ENCODE peak calls at places on chromosomes 2 and 18, in ten cellular contexts. W is AG04450, K is pancreas, Z is gastrocnemius medialis, N is colonic mucosa, O is cardiac muscle cell, X is upper lobe of left lung, H is ovary, B is transverse colon, A is thoracic aorta. R is an unnamed sample.
A peak's percentile ranks its signal among the peaks of the same experiment; 100 is the strongest.

GRCh38 chr2:211351998-211352397 is 795.6 kb downstream of the CPS1 start:
- DNase-seq in H (no peak), W (no peak), N (no peak), O (no peak), A (no peak), Z (no peak), B (no peak), X (no peak), K (no peak), R (no peak)

GRCh38 chr2:25324905-25325592 is 16.7 kb downstream of the DNMT3A start:
- DNase-seq in H (peak; percentile 79), B (no peak), Z (peak; percentile 67), W (no peak), X (no peak), K (no peak), N (no peak), O (peak; percentile 53), A (peak; percentile 97), R (no peak)

GRCh38 chr2:220165401-220165800 is 538.0 kb downstream of the SLC4A3 start:
- DNase-seq in A (no peak), W (no peak), N (peak; percentile 27), X (no peak), B (peak; percentile 10), Z (no peak), O (no peak), H (no peak), K (peak; percentile 55), R (no peak)

GRCh38 chr2:24421668-24422067 is 61.3 kb upstream of the ITSN2 start:
- DNase-seq in X (no peak), A (no peak), W (no peak), Z (peak; percentile 61), N (peak; percentile 78), O (peak; percentile 61), H (peak; percentile 66), B (peak; percentile 64), K (peak; percentile 54), R (no peak)

GRCh38 chr2:74843371-74844298 is 9.7 kb downstream of the HK2 start:
- DNase-seq in A (no peak), K (no peak), O (no peak), Z (no peak), B (peak; percentile 59), X (no peak), N (peak; percentile 67), W (no peak), H (no peak), R (no peak)

GRCh38 chr2:238942941-238943715 is 95.2 kb downstream of the TWIST2 start:
- DNase-seq in N (no peak), B (no peak), O (no peak), H (no peak), W (no peak), Z (no peak), A (no peak), K (no peak), X (no peak), R (no peak)

GRCh38 chr2:46187112-46187618 is 110.0 kb upstream of the EPAS1 start:
- DNase-seq in B (peak; percentile 38), O (no peak), W (peak; percentile 63), A (no peak), H (peak; percentile 56), K (peak; percentile 79), Z (no peak), N (peak; percentile 47), X (no peak), R (no peak)

GRCh38 chr2:196954001-196954400 is 27.5 kb upstream of the PGAP1 start:
- DNase-seq in N (no peak), B (no peak), Z (no peak), H (no peak), K (no peak), A (no peak), X (no peak), W (no peak), O (no peak), R (no peak)

GRCh38 chr2:62870966-62871365 is 165.5 kb downstream of the EHBP1 start:
- DNase-seq in X (no peak), A (no peak), Z (no peak), H (no peak), N (no peak), K (no peak), W (no peak), B (no peak), O (no peak), R (no peak)

GRCh38 chr2:83826601-83827000 is 632.5 kb downstream of the SUCLG1 start:
- DNase-seq in X (no peak), W (no peak), O (no peak), H (no peak), N (no peak), B (no peak), A (no peak), Z (no peak), K (no peak), R (no peak)

GRCh38 chr2:176652300-176653182 is 383.3 kb downstream of the MTX2 start:
- DNase-seq in W (peak; percentile 4), N (peak; percentile 25), A (no peak), H (no peak), K (no peak), Z (no peak), B (no peak), X (no peak), O (peak; percentile 70), R (no peak)

GRCh38 chr2:218422403-218423086 is 3.6 kb downstream of the VIL1 start:
- DNase-seq in W (no peak), Z (no peak), B (no peak), A (no peak), X (no peak), H (no peak), O (no peak), K (no peak), N (no peak), R (no peak)

GRCh38 chr2:106781196-106781595 is 104.8 kb downstream of the ST6GAL2 start:
- DNase-seq in Z (no peak), K (no peak), N (no peak), B (no peak), W (no peak), H (no peak), O (no peak), X (no peak), A (no peak), R (no peak)

GRCh38 chr18:14747513-14748474 is at the start of gene ANKRD30B:
- DNase-seq in W (no peak), B (no peak), A (no peak), X (peak; percentile 74), N (no peak), K (peak; percentile 20), H (no peak), O (no peak), Z (no peak), R (no peak)

GRCh38 chr2:28165087-28165652 is 227.5 kb upstream of the FOSL2 start:
- DNase-seq in A (no peak), B (no peak), W (no peak), O (no peak), H (no peak), N (no peak), Z (no peak), X (no peak), K (no peak), R (no peak)
- H3K27ac ChIP-seq in A (no peak overlapping the region), B (peak overlapping the region; percentile 64), W (no peak overlapping the region), O (no peak overlapping the region), H (no peak overlapping the region), N (no peak overlapping the region), Z (peak overlapping the region; percentile 90), X (no peak overlapping the region), K (no peak overlapping the region), R (no peak overlapping the region)

GRCh38 chr2:144950874-144951560 is 431.1 kb upstream of the ZEB2 start:
- DNase-seq in H (no peak), O (no peak), A (no peak), N (no peak), B (no peak), Z (no peak), W (peak; percentile 23), X (no peak), K (no peak), R (peak; percentile 69)
- H3K27ac ChIP-seq in H (no peak overlapping the region), O (no peak overlapping the region), A (no peak overlapping the region), N (no peak overlapping the region), B (no peak overlapping the region), Z (no peak overlapping the region), W (no peak overlapping the region), X (no peak overlapping the region), K (no peak overlapping the region), R (peak overlapping the region; percentile 77)

DNA sequence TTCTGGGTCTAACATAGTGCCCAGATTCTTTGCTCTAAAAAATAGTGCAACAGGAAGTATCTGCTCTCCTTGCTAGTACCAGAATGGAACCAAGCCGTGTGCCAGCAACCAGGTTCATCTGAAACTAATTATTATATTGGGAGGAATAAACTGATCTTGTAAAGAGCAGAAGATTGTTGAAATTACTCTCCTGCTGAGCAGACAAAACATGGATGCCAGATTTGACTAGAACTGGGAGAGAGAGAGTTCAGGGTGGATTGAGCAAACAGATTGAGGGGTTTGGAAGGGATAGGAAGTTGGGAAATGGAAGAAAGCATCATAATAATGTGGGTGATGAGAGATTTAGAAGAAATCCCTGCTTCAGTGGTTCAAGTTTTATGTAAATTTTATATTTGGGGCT is 160.1 kb upstream of the RASGRP3 start:
- DNase-seq in W (no peak), N (no peak), H (no peak), O (no peak), X (no peak), B (no peak), A (no peak), K (no peak), Z (no peak), R (no peak)
- H3K27ac ChIP-seq in W (no peak overlapping the region), N (no peak overlapping the region), H (no peak overlapping the region), O (no peak overlapping the region), X (no peak overlapping the region), B (no peak overlapping the region), A (peak overlapping the region; percentile 44), K (no peak overlapping the region), Z (no peak overlapping the region), R (no peak overlapping the region)

GRCh38 chr18:44714376-44714775 is 33.7 kb downstream of the SETBP1 start:
- DNase-seq in N (no peak), W (no peak), O (no peak), X (no peak), H (no peak), Z (no peak), K (no peak), A (no peak), B (no peak), R (no peak)

GRCh38 chr18:44716697-44717163 is 36.0 kb downstream of the SETBP1 start:
- DNase-seq in Z (no peak), B (no peak), H (no peak), O (no peak), A (no peak), N (no peak), X (no peak), W (no peak), K (no peak), R (peak; percentile 49)

GRCh38 chr18:44715245-44715644 is 34.6 kb downstream of the SETBP1 start:
- DNase-seq in W (no peak), O (no peak), B (peak; percentile 47), Z (peak; percentile 68), H (no peak), K (no peak), A (no peak), X (no peak), N (no peak), R (no peak)

GRCh38 chr18:44713435-44713834 is 32.7 kb downstream of the SETBP1 start:
- DNase-seq in H (no peak), O (no peak), K (no peak), W (no peak), X (no peak), N (no peak), A (no peak), Z (no peak), B (no peak), R (no peak)

DNA sequence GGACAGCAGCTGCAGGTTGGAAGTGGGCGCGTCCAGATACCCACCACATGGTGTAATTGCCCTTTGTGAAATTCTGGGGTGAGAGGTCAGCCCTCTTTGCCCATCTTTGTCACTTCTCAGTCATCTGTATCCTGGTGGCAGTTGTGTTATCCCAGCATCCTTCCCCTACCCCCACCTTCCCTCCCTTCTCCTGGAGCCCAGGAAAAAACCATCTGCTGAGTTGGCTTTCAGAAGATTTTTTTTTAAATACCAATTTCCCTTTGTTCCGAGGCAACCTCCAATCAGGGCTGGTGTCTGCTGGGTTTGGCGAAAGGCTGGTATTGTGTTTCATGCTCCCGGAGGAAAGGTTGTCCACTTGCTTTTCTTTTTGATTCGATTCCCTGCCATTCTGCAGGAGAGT is 35.2 kb downstream of the SETBP1 start:
- DNase-seq in B (no peak), N (no peak), Z (no peak), X (no peak), A (no peak), H (no peak), W (no peak), O (no peak), K (no peak), R (no peak)
- H3K27ac ChIP-seq in B (peak overlapping the region; percentile 71), N (no peak overlapping the region), Z (peak overlapping the region; percentile 56), X (peak overlapping the region; percentile 8), A (no peak overlapping the region), H (no peak overlapping the region), W (no peak overlapping the region), O (no peak overlapping the region), K (no peak overlapping the region), R (peak overlapping the region; percentile 64)

R was measured in epithelial cell of prostate.